ENCODE peak calls at places on chromosomes 1 and 21, in four cellular contexts. One of them, this sample, is unnamed.

GRCh38 chr1:233543338-233544255 is 70.3 kb upstream of the KCNK1 start:
- DNase-seq in activated CD4-positive, alpha-beta T cell treated with anti-CD3 and anti-CD28 coated beads for 48 hours: no peak
- DNase-seq in stimulated activated CD4-positive, alpha-beta T cell treated with anti-CD3 and anti-CD28 coated beads, TNF-alpha, amount 100 ng/mL, for 1 hour: no peak
- DNase-seq in IMR-90: peak
- DNase-seq in this sample: no peak

GRCh38 chr1:213973129-213973528 is 14.6 kb upstream of the PROX1 start:
- DNase-seq in activated CD4-positive, alpha-beta T cell treated with anti-CD3 and anti-CD28 coated beads for 48 hours: no peak
- DNase-seq in stimulated activated CD4-positive, alpha-beta T cell treated with anti-CD3 and anti-CD28 coated beads, TNF-alpha, amount 100 ng/mL, for 1 hour: no peak
- DNase-seq in IMR-90: no peak
- DNase-seq in this sample: no peak

GRCh38 chr1:42686418-42686817 is 4.2 kb downstream of the YBX1 start:
- DNase-seq in activated CD4-positive, alpha-beta T cell treated with anti-CD3 and anti-CD28 coated beads for 48 hours: no peak
- DNase-seq in stimulated activated CD4-positive, alpha-beta T cell treated with anti-CD3 and anti-CD28 coated beads, TNF-alpha, amount 100 ng/mL, for 1 hour: no peak
- DNase-seq in IMR-90: no peak
- DNase-seq in this sample: no peak

GRCh38 chr1:19809044-19809750 is 5.9 kb downstream of the RNF186 start:
- DNase-seq in activated CD4-positive, alpha-beta T cell treated with anti-CD3 and anti-CD28 coated beads for 48 hours: no peak
- DNase-seq in stimulated activated CD4-positive, alpha-beta T cell treated with anti-CD3 and anti-CD28 coated beads, TNF-alpha, amount 100 ng/mL, for 1 hour: no peak
- DNase-seq in IMR-90: no peak
- DNase-seq in this sample: no peak

GRCh38 chr1:38867208-38867607 is 5.9 kb downstream of the MYCBP start:
- DNase-seq in activated CD4-positive, alpha-beta T cell treated with anti-CD3 and anti-CD28 coated beads for 48 hours: no peak
- DNase-seq in stimulated activated CD4-positive, alpha-beta T cell treated with anti-CD3 and anti-CD28 coated beads, TNF-alpha, amount 100 ng/mL, for 1 hour: no peak
- DNase-seq in IMR-90: no peak
- DNase-seq in this sample: no peak

GRCh38 chr1:178275553-178275952 is 181.6 kb downstream of the RASAL2 start:
- DNase-seq in activated CD4-positive, alpha-beta T cell treated with anti-CD3 and anti-CD28 coated beads for 48 hours: no peak
- DNase-seq in stimulated activated CD4-positive, alpha-beta T cell treated with anti-CD3 and anti-CD28 coated beads, TNF-alpha, amount 100 ng/mL, for 1 hour: no peak
- DNase-seq in IMR-90: peak
- DNase-seq in this sample: no peak

GRCh38 chr1:109214695-109215623 is 1.2 kb downstream of the SARS1 start:
- DNase-seq in activated CD4-positive, alpha-beta T cell treated with anti-CD3 and anti-CD28 coated beads for 48 hours: peak
- DNase-seq in stimulated activated CD4-positive, alpha-beta T cell treated with anti-CD3 and anti-CD28 coated beads, TNF-alpha, amount 100 ng/mL, for 1 hour: no peak
- DNase-seq in IMR-90: peak
- DNase-seq in this sample: no peak

GRCh38 chr21:46111857-46112730 is 14.2 kb downstream of the COL6A2 start:
- DNase-seq in activated CD4-positive, alpha-beta T cell treated with anti-CD3 and anti-CD28 coated beads for 48 hours: no peak
- DNase-seq in stimulated activated CD4-positive, alpha-beta T cell treated with anti-CD3 and anti-CD28 coated beads, TNF-alpha, amount 100 ng/mL, for 1 hour: no peak
- DNase-seq in IMR-90: no peak
- DNase-seq in this sample: no peak

GRCh38 chr1:234144866-234145265 is 228.4 kb upstream of the COA6 start:
- DNase-seq in activated CD4-positive, alpha-beta T cell treated with anti-CD3 and anti-CD28 coated beads for 48 hours: no peak
- DNase-seq in stimulated activated CD4-positive, alpha-beta T cell treated with anti-CD3 and anti-CD28 coated beads, TNF-alpha, amount 100 ng/mL, for 1 hour: no peak
- DNase-seq in IMR-90: no peak
- DNase-seq in this sample: no peak

GRCh38 chr1:42733415-42734200 is 6.4 kb downstream of the CLDN19 start:
- DNase-seq in activated CD4-positive, alpha-beta T cell treated with anti-CD3 and anti-CD28 coated beads for 48 hours: no peak
- DNase-seq in stimulated activated CD4-positive, alpha-beta T cell treated with anti-CD3 and anti-CD28 coated beads, TNF-alpha, amount 100 ng/mL, for 1 hour: no peak
- DNase-seq in IMR-90: no peak
- DNase-seq in this sample: no peak

This sample was measured in NCI-H1048.